ENCODE peak calls at places on chromosomes 6 and 20, in seven cellular contexts. One of them, this sample, is unnamed.

GRCh38 chr6:155247618-155248017 is 16.2 kb upstream of the CLDN20 start:
- DNase-seq in ACHN: peak
- DNase-seq in LoVo: no peak
- DNase-seq in amniotic epithelial cell: peak
- DNase-seq in nephron progenitor cell: no peak
- DNase-seq in hippocampal formation: no peak
- DNase-seq in NCI-H1694 treated with DMSO at 0.1 percent for 48 hours: no peak
- DNase-seq in this sample: no peak

GRCh38 chr20:4483481-4483880 is 238.2 kb upstream of the PRND start:
- DNase-seq in ACHN: no peak
- DNase-seq in LoVo: no peak
- DNase-seq in amniotic epithelial cell: peak
- DNase-seq in nephron progenitor cell: no peak
- DNase-seq in hippocampal formation: no peak
- DNase-seq in NCI-H1694 treated with DMSO at 0.1 percent for 48 hours: no peak
- DNase-seq in this sample: no peak

GRCh38 chr20:45358282-45359068 is 4.5 kb upstream of the SYS1 start:
- DNase-seq in ACHN: no peak
- DNase-seq in LoVo: no peak
- DNase-seq in amniotic epithelial cell: peak
- DNase-seq in nephron progenitor cell: no peak
- DNase-seq in hippocampal formation: peak
- DNase-seq in NCI-H1694 treated with DMSO at 0.1 percent for 48 hours: no peak
- DNase-seq in this sample: peak

GRCh38 chr6:113352029-113352801 is 504.9 kb upstream of the MARCKS start:
- DNase-seq in ACHN: peak
- DNase-seq in LoVo: peak
- DNase-seq in amniotic epithelial cell: peak
- DNase-seq in nephron progenitor cell: no peak
- DNase-seq in hippocampal formation: no peak
- DNase-seq in NCI-H1694 treated with DMSO at 0.1 percent for 48 hours: no peak
- DNase-seq in this sample: no peak

GRCh38 chr20:40637176-40637575 is 51.9 kb downstream of the MAFB start:
- DNase-seq in ACHN: no peak
- DNase-seq in LoVo: no peak
- DNase-seq in amniotic epithelial cell: no peak
- DNase-seq in nephron progenitor cell: no peak
- DNase-seq in hippocampal formation: no peak
- DNase-seq in NCI-H1694 treated with DMSO at 0.1 percent for 48 hours: no peak
- DNase-seq in this sample: no peak

GRCh38 chr6:8182857-8183256 is 80.5 kb upstream of the EEF1E1 start:
- DNase-seq in ACHN: no peak
- DNase-seq in LoVo: no peak
- DNase-seq in amniotic epithelial cell: no peak
- DNase-seq in nephron progenitor cell: no peak
- DNase-seq in hippocampal formation: no peak
- DNase-seq in NCI-H1694 treated with DMSO at 0.1 percent for 48 hours: no peak
- DNase-seq in this sample: no peak

GRCh38 chr6:46115634-46116033 is 14.2 kb upstream of the ENPP4 start:
- DNase-seq in ACHN: no peak
- DNase-seq in LoVo: no peak
- DNase-seq in amniotic epithelial cell: no peak
- DNase-seq in nephron progenitor cell: no peak
- DNase-seq in hippocampal formation: no peak
- DNase-seq in NCI-H1694 treated with DMSO at 0.1 percent for 48 hours: no peak
- DNase-seq in this sample: no peak

GRCh38 chr6:74596586-74596985 is 609.3 kb downstream of the COL12A1 start:
- DNase-seq in ACHN: no peak
- DNase-seq in LoVo: no peak
- DNase-seq in amniotic epithelial cell: no peak
- DNase-seq in nephron progenitor cell: no peak
- DNase-seq in hippocampal formation: no peak
- DNase-seq in NCI-H1694 treated with DMSO at 0.1 percent for 48 hours: no peak
- DNase-seq in this sample: no peak

GRCh38 chr6:51559059-51559458 is 528.4 kb downstream of the PKHD1 start:
- DNase-seq in ACHN: no peak
- DNase-seq in LoVo: peak
- DNase-seq in amniotic epithelial cell: no peak
- DNase-seq in nephron progenitor cell: no peak
- DNase-seq in hippocampal formation: no peak
- DNase-seq in NCI-H1694 treated with DMSO at 0.1 percent for 48 hours: no peak
- DNase-seq in this sample: no peak

GRCh38 chr6:40414617-40415016 is 172.5 kb downstream of the LRFN2 start:
- DNase-seq in ACHN: no peak
- DNase-seq in LoVo: no peak
- DNase-seq in amniotic epithelial cell: no peak
- DNase-seq in nephron progenitor cell: no peak
- DNase-seq in hippocampal formation: no peak
- DNase-seq in NCI-H1694 treated with DMSO at 0.1 percent for 48 hours: no peak
- DNase-seq in this sample: no peak

GRCh38 chr20:42792052-42792451 is 397.7 kb downstream of the PTPRT start:
- DNase-seq in ACHN: no peak
- DNase-seq in LoVo: no peak
- DNase-seq in amniotic epithelial cell: no peak
- DNase-seq in nephron progenitor cell: no peak
- DNase-seq in hippocampal formation: no peak
- DNase-seq in NCI-H1694 treated with DMSO at 0.1 percent for 48 hours: no peak
- DNase-seq in this sample: no peak

GRCh38 chr6:4491501-4492260 is 284.5 kb upstream of the CDYL start:
- DNase-seq in ACHN: no peak
- DNase-seq in LoVo: no peak
- DNase-seq in amniotic epithelial cell: peak
- DNase-seq in nephron progenitor cell: no peak
- DNase-seq in hippocampal formation: no peak
- DNase-seq in NCI-H1694 treated with DMSO at 0.1 percent for 48 hours: no peak
- DNase-seq in this sample: peak

GRCh38 chr6:100620085-100620484 is 155.4 kb upstream of the SIM1 start:
- DNase-seq in ACHN: peak
- DNase-seq in LoVo: no peak
- DNase-seq in amniotic epithelial cell: peak
- DNase-seq in nephron progenitor cell: no peak
- DNase-seq in hippocampal formation: no peak
- DNase-seq in NCI-H1694 treated with DMSO at 0.1 percent for 48 hours: no peak
- DNase-seq in this sample: no peak

GRCh38 chr20:20160513-20160912 is 108.2 kb downstream of the CFAP61 start:
- DNase-seq in ACHN: no peak
- DNase-seq in LoVo: no peak
- DNase-seq in amniotic epithelial cell: no peak
- DNase-seq in nephron progenitor cell: no peak
- DNase-seq in hippocampal formation: no peak
- DNase-seq in NCI-H1694 treated with DMSO at 0.1 percent for 48 hours: no peak
- DNase-seq in this sample: no peak

GRCh38 chr20:19502169-19502568 is 255.9 kb upstream of the RIN2 start:
- DNase-seq in ACHN: no peak
- DNase-seq in LoVo: no peak
- DNase-seq in amniotic epithelial cell: no peak
- DNase-seq in nephron progenitor cell: peak
- DNase-seq in hippocampal formation: no peak
- DNase-seq in NCI-H1694 treated with DMSO at 0.1 percent for 48 hours: no peak
- DNase-seq in this sample: no peak

GRCh38 chr6:16752206-16752867 is 8.9 kb downstream of the ATXN1 start:
- DNase-seq in ACHN: peak
- DNase-seq in LoVo: peak
- DNase-seq in amniotic epithelial cell: peak
- DNase-seq in nephron progenitor cell: no peak
- DNase-seq in hippocampal formation: no peak
- DNase-seq in NCI-H1694 treated with DMSO at 0.1 percent for 48 hours: no peak
- DNase-seq in this sample: no peak

GRCh38 chr6:158642805-158643489 is 1.6 kb downstream of the DYNLT1 start:
- DNase-seq in ACHN: peak
- DNase-seq in LoVo: no peak
- DNase-seq in amniotic epithelial cell: no peak
- DNase-seq in nephron progenitor cell: no peak
- DNase-seq in hippocampal formation: no peak
- DNase-seq in NCI-H1694 treated with DMSO at 0.1 percent for 48 hours: no peak
- DNase-seq in this sample: no peak

GRCh38 chr6:151294561-151295101 is 54.9 kb downstream of the AKAP12 start:
- DNase-seq in ACHN: no peak
- DNase-seq in LoVo: peak
- DNase-seq in amniotic epithelial cell: peak
- DNase-seq in nephron progenitor cell: no peak
- DNase-seq in hippocampal formation: no peak
- DNase-seq in NCI-H1694 treated with DMSO at 0.1 percent for 48 hours: no peak
- DNase-seq in this sample: no peak

GRCh38 chr6:52161689-52162438 is 24.3 kb upstream of the IL17A start:
- DNase-seq in ACHN: no peak
- DNase-seq in LoVo: no peak
- DNase-seq in amniotic epithelial cell: no peak
- DNase-seq in nephron progenitor cell: no peak
- DNase-seq in hippocampal formation: no peak
- DNase-seq in NCI-H1694 treated with DMSO at 0.1 percent for 48 hours: no peak
- DNase-seq in this sample: no peak

GRCh38 chr6:149233056-149233715 is 84.3 kb upstream of the TAB2 start:
- DNase-seq in ACHN: peak
- DNase-seq in LoVo: peak
- DNase-seq in amniotic epithelial cell: peak
- DNase-seq in nephron progenitor cell: no peak
- DNase-seq in hippocampal formation: no peak
- DNase-seq in NCI-H1694 treated with DMSO at 0.1 percent for 48 hours: no peak
- DNase-seq in this sample: peak

GRCh38 chr6:42901538-42901957 is 14.3 kb upstream of the PTCRA start:
- DNase-seq in ACHN: peak
- DNase-seq in LoVo: peak
- DNase-seq in amniotic epithelial cell: peak
- DNase-seq in nephron progenitor cell: peak
- DNase-seq in hippocampal formation: peak
- DNase-seq in NCI-H1694 treated with DMSO at 0.1 percent for 48 hours: peak
- DNase-seq in this sample: peak

GRCh38 chr20:63974402-63975200 is 4.8 kb downstream of the SAMD10 start:
- DNase-seq in ACHN: no peak
- DNase-seq in LoVo: no peak
- DNase-seq in amniotic epithelial cell: no peak
- DNase-seq in nephron progenitor cell: no peak
- DNase-seq in hippocampal formation: no peak
- DNase-seq in NCI-H1694 treated with DMSO at 0.1 percent for 48 hours: no peak
- DNase-seq in this sample: no peak

GRCh38 chr20:59578602-59579403 is 25.5 kb upstream of the PHACTR3 start:
- DNase-seq in ACHN: no peak
- DNase-seq in LoVo: no peak
- DNase-seq in amniotic epithelial cell: no peak
- DNase-seq in nephron progenitor cell: no peak
- DNase-seq in hippocampal formation: no peak
- DNase-seq in NCI-H1694 treated with DMSO at 0.1 percent for 48 hours: no peak
- DNase-seq in this sample: no peak

GRCh38 chr6:15989397-15989796 is 139.5 kb upstream of the MYLIP start:
- DNase-seq in ACHN: no peak
- DNase-seq in LoVo: no peak
- DNase-seq in amniotic epithelial cell: no peak
- DNase-seq in nephron progenitor cell: no peak
- DNase-seq in hippocampal formation: no peak
- DNase-seq in NCI-H1694 treated with DMSO at 0.1 percent for 48 hours: no peak
- DNase-seq in this sample: no peak

This sample was measured in glomerular endothelial cell.